ENCODE peak calls at places on chromosome 17, in ten cellular contexts. One of them, this sample, is unnamed.

GRCh38 chr17:28334666-28335200 is 539 bp downstream of the IFT20 start:
- DNase-seq in BE2C: no peak
- DNase-seq in stomach: no peak
- DNase-seq in CD8-positive, alpha-beta T cell: no peak
- DNase-seq in uterus: no peak
- DNase-seq in psoas muscle: no peak
- DNase-seq in HL-60: no peak
- DNase-seq in right lobe of liver: no peak
- DNase-seq in esophagus squamous epithelium: no peak
- DNase-seq in astrocyte of the spinal cord: no peak
- DNase-seq in this sample: no peak

GRCh38 chr17:59094921-59095530 is 11.7 kb downstream of the TRIM37 start:
- DNase-seq in right lobe of liver: no peak
- DNase-seq in esophagus squamous epithelium: no peak
- DNase-seq in stomach: no peak
- DNase-seq in psoas muscle: no peak
- DNase-seq in uterus: no peak
- DNase-seq in HL-60: no peak
- DNase-seq in BE2C: no peak
- DNase-seq in CD8-positive, alpha-beta T cell: no peak
- DNase-seq in astrocyte of the spinal cord: no peak
- DNase-seq in this sample: no peak

GRCh38 chr17:68849673-68850260 is 105.4 kb downstream of the ABCA8 start:
- DNase-seq in CD8-positive, alpha-beta T cell: no peak
- DNase-seq in right lobe of liver: no peak
- DNase-seq in HL-60: no peak
- DNase-seq in psoas muscle: no peak
- DNase-seq in BE2C: no peak
- DNase-seq in astrocyte of the spinal cord: no peak
- DNase-seq in stomach: no peak
- DNase-seq in uterus: no peak
- DNase-seq in esophagus squamous epithelium: no peak
- DNase-seq in this sample: no peak

GRCh38 chr17:80720624-80721577 is 176.3 kb downstream of the RPTOR start:
- DNase-seq in esophagus squamous epithelium: no peak
- DNase-seq in HL-60: no peak
- DNase-seq in stomach: peak; percentile 37
- DNase-seq in right lobe of liver: no peak
- DNase-seq in CD8-positive, alpha-beta T cell: peak; percentile 38
- DNase-seq in psoas muscle: no peak
- DNase-seq in BE2C: no peak
- DNase-seq in astrocyte of the spinal cord: peak; percentile 73
- DNase-seq in uterus: no peak
- DNase-seq in this sample: no peak

GRCh38 chr17:55348749-55349354 is 72.8 kb downstream of the MMD start:
- DNase-seq in CD8-positive, alpha-beta T cell: peak; percentile 16
- DNase-seq in stomach: peak; percentile 63
- DNase-seq in psoas muscle: peak; percentile 54
- DNase-seq in HL-60: peak; percentile 34
- DNase-seq in BE2C: peak; percentile 43
- DNase-seq in uterus: peak; percentile 44
- DNase-seq in esophagus squamous epithelium: no peak
- DNase-seq in right lobe of liver: no peak
- DNase-seq in astrocyte of the spinal cord: peak; percentile 60
- DNase-seq in this sample: no peak

GRCh38 chr17:72461757-72462156 is 340.9 kb downstream of the SOX9 start:
- DNase-seq in esophagus squamous epithelium: no peak
- DNase-seq in uterus: no peak
- DNase-seq in astrocyte of the spinal cord: no peak
- DNase-seq in psoas muscle: no peak
- DNase-seq in HL-60: no peak
- DNase-seq in CD8-positive, alpha-beta T cell: no peak
- DNase-seq in stomach: no peak
- DNase-seq in BE2C: no peak
- DNase-seq in right lobe of liver: no peak
- DNase-seq in this sample: peak; percentile 4

GRCh38 chr17:5706835-5707234 is 122.5 kb upstream of the NLRP1 start:
- DNase-seq in BE2C: peak; percentile 31
- DNase-seq in psoas muscle: peak; percentile 71
- DNase-seq in uterus: no peak
- DNase-seq in stomach: peak; percentile 45
- DNase-seq in esophagus squamous epithelium: no peak
- DNase-seq in HL-60: peak; percentile 29
- DNase-seq in CD8-positive, alpha-beta T cell: peak; percentile 47
- DNase-seq in right lobe of liver: no peak
- DNase-seq in astrocyte of the spinal cord: peak; percentile 56
- DNase-seq in this sample: peak; percentile 83

GRCh38 chr17:63703029-63703428 is 3.1 kb upstream of the LIMD2 start:
- DNase-seq in astrocyte of the spinal cord: no peak
- DNase-seq in right lobe of liver: no peak
- DNase-seq in HL-60: no peak
- DNase-seq in BE2C: no peak
- DNase-seq in CD8-positive, alpha-beta T cell: no peak
- DNase-seq in esophagus squamous epithelium: no peak
- DNase-seq in psoas muscle: no peak
- DNase-seq in uterus: no peak
- DNase-seq in stomach: no peak
- DNase-seq in this sample: no peak

GRCh38 chr17:39979865-39980401 is 674 bp upstream of the PSMD3 start:
- DNase-seq in psoas muscle: no peak
- DNase-seq in right lobe of liver: no peak
- DNase-seq in uterus: no peak
- DNase-seq in stomach: no peak
- DNase-seq in esophagus squamous epithelium: no peak
- DNase-seq in BE2C: peak; percentile 38
- DNase-seq in CD8-positive, alpha-beta T cell: no peak
- DNase-seq in HL-60: peak; percentile 46
- DNase-seq in astrocyte of the spinal cord: no peak
- DNase-seq in this sample: no peak
- TF ChIP-seq CTCF in psoas muscle: no peak
- TF ChIP-seq CTCF in right lobe of liver: no peak
- TF ChIP-seq CTCF in uterus: no peak
- TF ChIP-seq CTCF in stomach: no peak
- TF ChIP-seq CTCF in esophagus squamous epithelium: no peak
- TF ChIP-seq CTCF in BE2C: peak; percentile 38
- TF ChIP-seq CTCF in CD8-positive, alpha-beta T cell: no peak
- TF ChIP-seq CTCF in HL-60: no peak
- TF ChIP-seq CTCF in astrocyte of the spinal cord: peak; percentile 20
- TF ChIP-seq CTCF in this sample: no peak

GRCh38 chr17:14270508-14270907 is 30.4 kb upstream of the HS3ST3B1 start:
- DNase-seq in CD8-positive, alpha-beta T cell: no peak
- DNase-seq in psoas muscle: no peak
- DNase-seq in HL-60: no peak
- DNase-seq in right lobe of liver: no peak
- DNase-seq in BE2C: no peak
- DNase-seq in stomach: no peak
- DNase-seq in esophagus squamous epithelium: no peak
- DNase-seq in uterus: no peak
- DNase-seq in astrocyte of the spinal cord: no peak
- DNase-seq in this sample: no peak

GRCh38 chr17:14269473-14269872 is 31.4 kb upstream of the HS3ST3B1 start:
- DNase-seq in esophagus squamous epithelium: no peak
- DNase-seq in astrocyte of the spinal cord: no peak
- DNase-seq in psoas muscle: no peak
- DNase-seq in right lobe of liver: no peak
- DNase-seq in BE2C: no peak
- DNase-seq in uterus: no peak
- DNase-seq in HL-60: no peak
- DNase-seq in stomach: no peak
- DNase-seq in CD8-positive, alpha-beta T cell: no peak
- DNase-seq in this sample: no peak

DNA sequence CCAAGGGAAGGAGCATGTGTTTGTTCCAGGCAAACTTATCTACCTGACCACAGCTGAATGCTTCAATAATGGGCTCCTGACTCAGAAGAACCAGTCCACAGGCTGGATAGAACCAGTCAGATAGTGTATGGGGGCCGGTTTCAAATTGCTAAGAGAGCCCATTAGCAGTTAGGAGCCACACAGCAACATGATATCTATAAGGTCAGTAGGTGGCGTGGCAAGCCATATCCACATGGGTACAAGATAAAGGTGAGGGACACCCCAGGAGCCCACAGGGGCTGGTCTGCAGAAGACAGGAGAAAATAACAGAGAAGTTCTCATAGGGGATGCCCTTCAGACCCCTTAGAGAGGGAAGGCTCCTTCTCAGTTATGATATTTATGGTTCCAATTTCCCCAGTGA is 31.6 kb upstream of the CDRT15 start:
- DNase-seq in uterus: no peak
- DNase-seq in stomach: no peak
- DNase-seq in psoas muscle: no peak
- DNase-seq in astrocyte of the spinal cord: no peak
- DNase-seq in CD8-positive, alpha-beta T cell: no peak
- DNase-seq in BE2C: no peak
- DNase-seq in esophagus squamous epithelium: no peak
- DNase-seq in right lobe of liver: no peak
- DNase-seq in HL-60: no peak
- DNase-seq in this sample: no peak
- TF ChIP-seq CTCF in uterus: no peak
- TF ChIP-seq CTCF in stomach: no peak
- TF ChIP-seq CTCF in psoas muscle: no peak
- TF ChIP-seq CTCF in astrocyte of the spinal cord: no peak
- TF ChIP-seq CTCF in CD8-positive, alpha-beta T cell: no peak
- TF ChIP-seq CTCF in BE2C: no peak
- TF ChIP-seq CTCF in esophagus squamous epithelium: no peak
- TF ChIP-seq CTCF in right lobe of liver: peak; percentile 22
- TF ChIP-seq CTCF in HL-60: no peak
- TF ChIP-seq CTCF in this sample: no peak

GRCh38 chr17:42832213-42832933 is 824 bp upstream of the PSME3 start:
- DNase-seq in stomach: no peak
- DNase-seq in BE2C: no peak
- DNase-seq in right lobe of liver: no peak
- DNase-seq in esophagus squamous epithelium: no peak
- DNase-seq in psoas muscle: no peak
- DNase-seq in CD8-positive, alpha-beta T cell: no peak
- DNase-seq in astrocyte of the spinal cord: no peak
- DNase-seq in uterus: no peak
- DNase-seq in HL-60: no peak
- DNase-seq in this sample: no peak

GRCh38 chr17:42833771-42834422 is 700 bp downstream of the PSME3 start:
- DNase-seq in esophagus squamous epithelium: no peak
- DNase-seq in BE2C: peak; percentile 49
- DNase-seq in stomach: no peak
- DNase-seq in right lobe of liver: no peak
- DNase-seq in HL-60: no peak
- DNase-seq in uterus: no peak
- DNase-seq in psoas muscle: no peak
- DNase-seq in astrocyte of the spinal cord: no peak
- DNase-seq in CD8-positive, alpha-beta T cell: no peak
- DNase-seq in this sample: no peak

GRCh38 chr17:42830971-42831370 is 2.2 kb upstream of the PSME3 start:
- DNase-seq in psoas muscle: no peak
- DNase-seq in astrocyte of the spinal cord: no peak
- DNase-seq in right lobe of liver: no peak
- DNase-seq in CD8-positive, alpha-beta T cell: no peak
- DNase-seq in stomach: no peak
- DNase-seq in BE2C: no peak
- DNase-seq in uterus: no peak
- DNase-seq in HL-60: no peak
- DNase-seq in esophagus squamous epithelium: no peak
- DNase-seq in this sample: no peak

GRCh38 chr17:42835732-42836131 is 2.5 kb downstream of the PSME3 start:
- DNase-seq in BE2C: no peak
- DNase-seq in CD8-positive, alpha-beta T cell: no peak
- DNase-seq in stomach: no peak
- DNase-seq in uterus: no peak
- DNase-seq in right lobe of liver: no peak
- DNase-seq in psoas muscle: no peak
- DNase-seq in esophagus squamous epithelium: no peak
- DNase-seq in astrocyte of the spinal cord: no peak
- DNase-seq in HL-60: no peak
- DNase-seq in this sample: no peak

GRCh38 chr17:42832934-42833770 is at the start of gene PSME3:
- DNase-seq in esophagus squamous epithelium: peak; percentile 41
- DNase-seq in astrocyte of the spinal cord: peak; percentile 89
- DNase-seq in psoas muscle: peak; percentile 96
- DNase-seq in uterus: peak; percentile 87
- DNase-seq in right lobe of liver: peak; percentile 96
- DNase-seq in HL-60: peak; percentile 93
- DNase-seq in stomach: peak; percentile 93
- DNase-seq in BE2C: peak; percentile 93
- DNase-seq in CD8-positive, alpha-beta T cell: peak; percentile 83
- DNase-seq in this sample: peak; percentile 99
- TF ChIP-seq CTCF in esophagus squamous epithelium: no peak
- TF ChIP-seq CTCF in astrocyte of the spinal cord: peak; percentile 2
- TF ChIP-seq CTCF in psoas muscle: no peak
- TF ChIP-seq CTCF in uterus: no peak
- TF ChIP-seq CTCF in right lobe of liver: no peak
- TF ChIP-seq CTCF in HL-60: no peak
- TF ChIP-seq CTCF in stomach: no peak
- TF ChIP-seq CTCF in BE2C: no peak
- TF ChIP-seq CTCF in CD8-positive, alpha-beta T cell: no peak
- TF ChIP-seq CTCF in this sample: no peak

GRCh38 chr17:36657390-36657762 is 56.0 kb downstream of the MRM1 start:
- DNase-seq in stomach: no peak
- DNase-seq in BE2C: no peak
- DNase-seq in right lobe of liver: no peak
- DNase-seq in CD8-positive, alpha-beta T cell: no peak
- DNase-seq in uterus: no peak
- DNase-seq in esophagus squamous epithelium: no peak
- DNase-seq in astrocyte of the spinal cord: no peak
- DNase-seq in psoas muscle: no peak
- DNase-seq in HL-60: no peak
- DNase-seq in this sample: no peak

GRCh38 chr17:36661047-36661666 is 59.8 kb downstream of the MRM1 start:
- DNase-seq in astrocyte of the spinal cord: no peak
- DNase-seq in stomach: no peak
- DNase-seq in uterus: no peak
- DNase-seq in psoas muscle: no peak
- DNase-seq in BE2C: no peak
- DNase-seq in HL-60: no peak
- DNase-seq in CD8-positive, alpha-beta T cell: no peak
- DNase-seq in esophagus squamous epithelium: no peak
- DNase-seq in right lobe of liver: no peak
- DNase-seq in this sample: no peak

GRCh38 chr17:36661688-36662087 is 60.3 kb downstream of the MRM1 start:
- DNase-seq in HL-60: no peak
- DNase-seq in right lobe of liver: no peak
- DNase-seq in CD8-positive, alpha-beta T cell: no peak
- DNase-seq in stomach: no peak
- DNase-seq in uterus: no peak
- DNase-seq in astrocyte of the spinal cord: no peak
- DNase-seq in BE2C: no peak
- DNase-seq in esophagus squamous epithelium: no peak
- DNase-seq in psoas muscle: no peak
- DNase-seq in this sample: no peak

GRCh38 chr17:36653374-36653773 is 52.0 kb downstream of the MRM1 start:
- DNase-seq in uterus: no peak
- DNase-seq in stomach: no peak
- DNase-seq in BE2C: no peak
- DNase-seq in esophagus squamous epithelium: no peak
- DNase-seq in right lobe of liver: no peak
- DNase-seq in psoas muscle: no peak
- DNase-seq in HL-60: no peak
- DNase-seq in CD8-positive, alpha-beta T cell: no peak
- DNase-seq in astrocyte of the spinal cord: no peak
- DNase-seq in this sample: no peak

DNA sequence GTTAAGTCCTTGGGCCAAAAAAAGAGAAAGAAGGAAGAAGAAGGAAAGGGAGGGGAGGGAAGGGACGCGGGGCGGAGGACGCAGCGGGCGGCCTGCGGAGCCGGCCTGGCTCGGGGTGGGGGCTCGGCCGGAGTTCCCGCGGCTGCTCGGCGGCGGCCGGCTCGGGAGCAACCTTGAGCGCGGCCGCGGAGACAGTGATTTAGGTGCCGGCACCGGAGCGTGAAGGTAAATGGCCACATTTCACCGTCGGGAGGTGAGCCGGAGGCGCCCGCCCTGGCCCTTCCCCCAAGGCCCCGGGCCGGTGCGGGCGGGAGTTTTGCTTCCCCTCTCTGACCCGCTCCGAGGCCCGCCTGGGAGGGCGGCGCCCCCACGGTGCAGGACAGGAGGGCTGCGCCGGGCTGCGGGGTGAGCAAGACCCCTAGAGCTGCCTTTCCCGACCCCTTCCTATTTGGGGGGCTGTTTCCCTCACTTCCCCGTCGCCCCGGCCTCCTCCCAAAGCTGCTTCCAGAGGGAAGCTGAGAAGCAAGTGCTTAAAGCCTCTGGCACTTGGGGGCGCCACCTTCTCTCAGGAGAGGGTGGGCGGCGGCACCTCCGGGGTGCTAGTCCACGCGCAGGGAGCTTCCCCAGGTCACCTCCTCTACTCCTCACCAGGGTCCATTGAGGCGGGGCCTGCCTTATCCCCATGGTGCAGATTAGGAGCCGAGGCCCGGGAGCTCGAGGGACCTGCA is 56.5 kb downstream of the MRM1 start:
- DNase-seq in stomach: peak; percentile 30
- DNase-seq in right lobe of liver: no peak
- DNase-seq in uterus: peak; percentile 19
- DNase-seq in psoas muscle: no peak
- DNase-seq in CD8-positive, alpha-beta T cell: no peak
- DNase-seq in astrocyte of the spinal cord: no peak
- DNase-seq in HL-60: no peak
- DNase-seq in BE2C: peak; percentile 53
- DNase-seq in esophagus squamous epithelium: no peak
- DNase-seq in this sample: no peak
- TF ChIP-seq CTCF in stomach: no peak
- TF ChIP-seq CTCF in right lobe of liver: no peak
- TF ChIP-seq CTCF in uterus: no peak
- TF ChIP-seq CTCF in psoas muscle: no peak
- TF ChIP-seq CTCF in CD8-positive, alpha-beta T cell: no peak
- TF ChIP-seq CTCF in astrocyte of the spinal cord: peak; percentile 26
- TF ChIP-seq CTCF in HL-60: no peak
- TF ChIP-seq CTCF in BE2C: peak; percentile 30
- TF ChIP-seq CTCF in esophagus squamous epithelium: no peak
- TF ChIP-seq CTCF in this sample: no peak

This sample was measured in spleen.